ENCODE peak calls at places on chromosome 6, in six cellular contexts. E is HepG2, A is transverse colon, F is spleen, V is esophagus muscularis mucosa, N is HCT116. P is an unnamed sample.

GRCh38 chr6:78308025-78308424 is 559.3 kb upstream of the IRAK1BP1 start:
- DNase-seq in E (no peak), V (no peak), N (peak; percentile 41), F (no peak), A (no peak), P (no peak)

GRCh38 chr6:157539421-157539822 is 158.4 kb downstream of the ZDHHC14 start:
- DNase-seq in V (no peak), F (no peak), E (no peak), A (no peak), N (no peak), P (no peak)

GRCh38 chr6:143745160-143746133 is 67.7 kb downstream of the PHACTR2 start:
- DNase-seq in N (peak; percentile 15), V (no peak), A (peak; percentile 62), E (peak; percentile 100), F (no peak), P (no peak)

GRCh38 chr6:41306187-41306854 is 19.8 kb upstream of the TREM1 start:
- DNase-seq in E (peak; percentile 70), V (no peak), A (peak; percentile 19), N (peak; percentile 58), F (no peak), P (no peak)

GRCh38 chr6:151025076-151025475 is 159.6 kb downstream of the MTHFD1L start:
- DNase-seq in E (no peak), V (no peak), F (no peak), A (no peak), N (no peak), P (no peak)

GRCh38 chr6:52995913-52996685 is 1.0 kb upstream of the GSTA4 start:
- DNase-seq in F (peak; percentile 78), E (peak; percentile 76), A (peak; percentile 48), N (peak; percentile 76), V (no peak), P (no peak)

GRCh38 chr6:24481449-24481848 is 7.9 kb downstream of the GPLD1 start:
- DNase-seq in N (no peak), F (no peak), A (no peak), E (no peak), V (peak; percentile 66), P (no peak)

GRCh38 chr6:31728767-31729514 is at the start of gene DDAH2:
- DNase-seq in F (peak; percentile 86), A (peak; percentile 33), V (no peak), N (no peak), E (no peak), P (no peak)

GRCh38 chr6:148414836-148415235 is 72.2 kb downstream of the SASH1 start:
- DNase-seq in N (no peak), E (no peak), A (no peak), F (no peak), V (no peak), P (no peak)

GRCh38 chr6:142850653-142851434 is 94.1 kb downstream of the HIVEP2 start:
- DNase-seq in A (no peak), V (no peak), N (no peak), F (no peak), E (no peak), P (no peak)

GRCh38 chr6:95232477-95232876 is 344.9 kb upstream of the MANEA start:
- DNase-seq in E (no peak), V (no peak), N (no peak), F (no peak), A (no peak), P (no peak)

GRCh38 chr6:34148864-34149810 is 3.2 kb upstream of the GRM4 start:
- DNase-seq in F (peak; percentile 42), E (no peak), N (no peak), V (no peak), A (no peak), P (no peak)

GRCh38 chr6:113076817-113077216 is 729.7 kb downstream of the RFPL4B start:
- DNase-seq in E (no peak), N (no peak), A (no peak), F (no peak), V (no peak), P (no peak)

GRCh38 chr6:74343804-74344203 is 647.8 kb downstream of the CD109 start:
- DNase-seq in F (no peak), E (peak; percentile 4), N (peak; percentile 4), V (no peak), A (no peak), P (no peak)

GRCh38 chr6:129795261-129795660 is 65.9 kb downstream of the TMEM244 start:
- DNase-seq in V (no peak), F (no peak), A (no peak), N (no peak), E (no peak), P (no peak)

GRCh38 chr6:98470821-98471220 is 363.6 kb upstream of the POU3F2 start:
- DNase-seq in V (no peak), N (no peak), E (no peak), F (no peak), A (no peak), P (no peak)

GRCh38 chr6:2854394-2854982 is 12.8 kb upstream of the SERPINB1 start:
- DNase-seq in N (no peak), F (no peak), E (no peak), V (peak; percentile 91), A (no peak), P (no peak)

GRCh38 chr6:2695464-2696095 is 55.1 kb downstream of the MYLK4 start:
- DNase-seq in V (no peak), A (no peak), N (peak; percentile 36), E (peak; percentile 27), F (no peak), P (no peak)

GRCh38 chr6:121216928-121217327 is 117.4 kb downstream of the TBC1D32 start:
- DNase-seq in N (no peak), E (no peak), F (no peak), A (no peak), V (no peak), P (no peak)

GRCh38 chr6:158647501-158647900 is 2.4 kb upstream of the SYTL3 start:
- DNase-seq in F (no peak), V (peak; percentile 29), A (no peak), N (no peak), E (no peak), P (no peak)

DNA sequence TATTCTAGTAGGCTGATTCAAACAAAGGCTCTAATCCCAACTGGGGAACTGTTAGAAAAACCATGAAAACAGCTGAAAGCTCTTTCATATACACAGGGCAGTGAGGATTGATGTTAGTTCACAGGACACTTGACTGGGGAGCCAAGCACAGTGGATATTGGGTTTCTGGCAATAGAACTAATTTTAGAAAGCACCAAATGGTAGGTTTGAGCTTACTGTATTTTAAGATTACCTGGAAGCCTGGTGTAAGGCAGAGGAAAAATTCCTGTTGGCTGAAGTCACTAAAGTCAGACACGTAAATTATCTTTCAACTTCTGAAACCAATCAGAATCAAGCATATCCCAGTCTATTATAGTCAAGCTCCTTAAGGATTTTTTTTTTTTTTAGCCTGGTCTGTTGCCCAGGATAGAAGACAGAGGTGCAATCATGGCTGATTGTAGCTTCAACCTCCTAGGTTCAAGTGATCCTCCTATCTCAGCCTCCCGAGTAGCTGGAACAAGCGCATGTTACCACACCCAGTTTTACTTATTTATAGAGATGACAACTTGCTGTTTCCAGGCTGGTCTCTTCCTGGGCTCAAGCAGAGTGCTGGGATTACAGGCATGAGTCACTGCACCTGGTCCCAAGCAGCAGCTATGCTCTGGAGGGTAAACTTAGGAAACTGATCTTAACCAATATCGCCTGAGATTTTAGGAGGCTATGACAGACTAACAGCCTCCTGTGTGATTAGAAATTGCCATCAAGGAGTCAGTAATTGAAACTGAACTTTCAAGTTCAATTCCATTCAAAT is 32.5 kb upstream of the SYNCRIP start:
- DNase-seq in E (no peak), A (peak; percentile 23), F (no peak), V (no peak), N (no peak), P (no peak)
- TF ChIP-seq POLR2AphosphoS5 in E (no peak), A (peak; percentile 34), F (no peak), V (peak; percentile 8), N (peak; percentile 71), P (peak; percentile 60)

GRCh38 chr6:66965227-66965626 is 1258.2 kb upstream of the EYS start:
- DNase-seq in F (no peak), N (no peak), A (no peak), E (no peak), V (no peak), P (no peak)
- TF ChIP-seq POLR2AphosphoS5 in F (no peak), N (no peak), A (no peak), E (no peak), V (no peak), P (no peak)

GRCh38 chr6:12298017-12298958 is 8.1 kb downstream of the EDN1 start:
- DNase-seq in A (no peak), E (no peak), V (no peak), F (no peak), N (no peak), P (no peak)
- TF ChIP-seq POLR2AphosphoS5 in A (no peak), E (no peak), V (no peak), F (no peak), N (no peak), P (no peak)

GRCh38 chr6:18388252-18388651 is 1.1 kb downstream of the RNF144B start:
- DNase-seq in F (no peak), E (no peak), A (no peak), N (no peak), V (no peak), P (no peak)

GRCh38 chr6:18387061-18387721 is at the start of gene RNF144B:
- DNase-seq in V (peak; percentile 95), E (peak; percentile 94), F (peak; percentile 97), A (peak; percentile 88), N (peak; percentile 69), P (peak; percentile 12)

GRCh38 chr6:18390476-18390875 is 3.3 kb downstream of the RNF144B start:
- DNase-seq in V (no peak), A (no peak), F (no peak), N (no peak), E (no peak), P (no peak)

GRCh38 chr6:18389479-18389878 is 2.3 kb downstream of the RNF144B start:
- DNase-seq in E (no peak), V (no peak), A (no peak), F (no peak), N (no peak), P (no peak)

DNA sequence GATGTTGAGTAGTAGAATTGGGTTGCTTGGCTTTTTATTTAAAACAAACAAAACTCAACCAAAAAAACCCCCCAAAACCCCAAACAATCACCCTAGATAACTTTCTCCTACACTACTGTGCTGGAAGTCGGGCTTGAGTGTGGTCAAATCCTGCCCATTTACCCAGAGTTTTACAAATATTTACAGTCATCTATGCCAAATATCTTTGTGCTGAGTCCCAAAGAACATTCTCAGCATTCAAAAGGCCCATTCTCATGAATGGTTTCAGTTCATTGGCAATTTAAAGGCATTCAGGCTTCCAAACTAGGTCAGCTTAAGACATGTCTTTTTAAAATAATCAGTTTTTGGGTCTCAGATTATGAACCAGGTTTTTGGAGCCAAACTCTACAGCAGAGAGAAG is 1.8 kb downstream of the RNF144B start:
- DNase-seq in N (no peak), F (no peak), V (no peak), E (peak; percentile 82), A (no peak), P (no peak)
- TF ChIP-seq POLR2AphosphoS5 in N (no peak), F (no peak), V (no peak), E (no peak), A (no peak), P (no peak)

P was measured in GM12892.